ENCODE peak calls at places on chromosomes 11 and 22, in ten cellular contexts. One of them, this sample, is unnamed.

GRCh38 chr11:64153831-64154230 is 12.1 kb downstream of the MACROD1 start:
- DNase-seq in iris pigment epithelial cell: no peak
- DNase-seq in activated CD4-positive, alpha-beta memory T cell treated with anti-CD3 and anti-CD28 coated beads, Interleukin-2, amount 10 ng/mL, durations not matched to agents 7 days and 5 days: no peak
- DNase-seq in DMS 273 treated with DMSO at 0.1 percent for 48 hours: no peak
- DNase-seq in fibroblast of pulmonary artery: no peak
- DNase-seq in HAP-1: no peak
- DNase-seq in CMK: no peak
- DNase-seq in ureter: no peak
- DNase-seq in stimulated activated CD4-positive, alpha-beta T cell treated with anti-CD3 and anti-CD28 coated beads, Interleukin-1b, Interleukin-23, amount 100 ng/mL, for 24 hours: no peak
- DNase-seq in NCI-H1105: no peak
- DNase-seq in this sample: no peak

GRCh38 chr22:50171965-50172421 is 1.5 kb downstream of the PANX2 start:
- DNase-seq in iris pigment epithelial cell: no peak
- DNase-seq in activated CD4-positive, alpha-beta memory T cell treated with anti-CD3 and anti-CD28 coated beads, Interleukin-2, amount 10 ng/mL, durations not matched to agents 7 days and 5 days: no peak
- DNase-seq in DMS 273 treated with DMSO at 0.1 percent for 48 hours: no peak
- DNase-seq in fibroblast of pulmonary artery: no peak
- DNase-seq in HAP-1: no peak
- DNase-seq in CMK: no peak
- DNase-seq in ureter: no peak
- DNase-seq in stimulated activated CD4-positive, alpha-beta T cell treated with anti-CD3 and anti-CD28 coated beads, Interleukin-1b, Interleukin-23, amount 100 ng/mL, for 24 hours: no peak
- DNase-seq in NCI-H1105: no peak
- DNase-seq in this sample: no peak

GRCh38 chr11:105000797-105001196 is 22.2 kb downstream of the CASP5 start:
- DNase-seq in iris pigment epithelial cell: no peak
- DNase-seq in activated CD4-positive, alpha-beta memory T cell treated with anti-CD3 and anti-CD28 coated beads, Interleukin-2, amount 10 ng/mL, durations not matched to agents 7 days and 5 days: peak; percentile 61
- DNase-seq in DMS 273 treated with DMSO at 0.1 percent for 48 hours: no peak
- DNase-seq in fibroblast of pulmonary artery: no peak
- DNase-seq in HAP-1: peak; percentile 40
- DNase-seq in CMK: no peak
- DNase-seq in ureter: no peak
- DNase-seq in stimulated activated CD4-positive, alpha-beta T cell treated with anti-CD3 and anti-CD28 coated beads, Interleukin-1b, Interleukin-23, amount 100 ng/mL, for 24 hours: peak; percentile 24
- DNase-seq in NCI-H1105: no peak
- DNase-seq in this sample: no peak

GRCh38 chr11:61762798-61763197 is 10.4 kb downstream of the MYRF start:
- DNase-seq in iris pigment epithelial cell: no peak
- DNase-seq in activated CD4-positive, alpha-beta memory T cell treated with anti-CD3 and anti-CD28 coated beads, Interleukin-2, amount 10 ng/mL, durations not matched to agents 7 days and 5 days: no peak
- DNase-seq in DMS 273 treated with DMSO at 0.1 percent for 48 hours: no peak
- DNase-seq in fibroblast of pulmonary artery: no peak
- DNase-seq in HAP-1: no peak
- DNase-seq in CMK: no peak
- DNase-seq in ureter: no peak
- DNase-seq in stimulated activated CD4-positive, alpha-beta T cell treated with anti-CD3 and anti-CD28 coated beads, Interleukin-1b, Interleukin-23, amount 100 ng/mL, for 24 hours: no peak
- DNase-seq in NCI-H1105: no peak
- DNase-seq in this sample: no peak

GRCh38 chr11:34161812-34162506 is 56.5 kb downstream of the NAT10 start:
- DNase-seq in iris pigment epithelial cell: peak; percentile 23
- DNase-seq in activated CD4-positive, alpha-beta memory T cell treated with anti-CD3 and anti-CD28 coated beads, Interleukin-2, amount 10 ng/mL, durations not matched to agents 7 days and 5 days: peak; percentile 68
- DNase-seq in DMS 273 treated with DMSO at 0.1 percent for 48 hours: no peak
- DNase-seq in fibroblast of pulmonary artery: no peak
- DNase-seq in HAP-1: no peak
- DNase-seq in CMK: no peak
- DNase-seq in ureter: no peak
- DNase-seq in stimulated activated CD4-positive, alpha-beta T cell treated with anti-CD3 and anti-CD28 coated beads, Interleukin-1b, Interleukin-23, amount 100 ng/mL, for 24 hours: peak; percentile 21
- DNase-seq in NCI-H1105: no peak
- DNase-seq in this sample: no peak

GRCh38 chr11:121654506-121655480 is 202.0 kb upstream of the SORL1-AS1 start:
- DNase-seq in iris pigment epithelial cell: no peak
- DNase-seq in activated CD4-positive, alpha-beta memory T cell treated with anti-CD3 and anti-CD28 coated beads, Interleukin-2, amount 10 ng/mL, durations not matched to agents 7 days and 5 days: no peak
- DNase-seq in DMS 273 treated with DMSO at 0.1 percent for 48 hours: no peak
- DNase-seq in fibroblast of pulmonary artery: peak; percentile 27
- DNase-seq in HAP-1: peak; percentile 29
- DNase-seq in CMK: no peak
- DNase-seq in ureter: no peak
- DNase-seq in stimulated activated CD4-positive, alpha-beta T cell treated with anti-CD3 and anti-CD28 coated beads, Interleukin-1b, Interleukin-23, amount 100 ng/mL, for 24 hours: no peak
- DNase-seq in NCI-H1105: no peak
- DNase-seq in this sample: no peak

GRCh38 chr22:50270302-50271010 is at the start of gene MAPK11:
- DNase-seq in iris pigment epithelial cell: peak; percentile 71
- DNase-seq in activated CD4-positive, alpha-beta memory T cell treated with anti-CD3 and anti-CD28 coated beads, Interleukin-2, amount 10 ng/mL, durations not matched to agents 7 days and 5 days: peak; percentile 80
- DNase-seq in DMS 273 treated with DMSO at 0.1 percent for 48 hours: no peak
- DNase-seq in fibroblast of pulmonary artery: peak; percentile 71
- DNase-seq in HAP-1: peak; percentile 86
- DNase-seq in CMK: no peak
- DNase-seq in ureter: no peak
- DNase-seq in stimulated activated CD4-positive, alpha-beta T cell treated with anti-CD3 and anti-CD28 coated beads, Interleukin-1b, Interleukin-23, amount 100 ng/mL, for 24 hours: peak; percentile 71
- DNase-seq in NCI-H1105: no peak
- DNase-seq in this sample: no peak

GRCh38 chr11:33187851-33188722 is 26.8 kb upstream of the CSTF3 start:
- DNase-seq in iris pigment epithelial cell: no peak
- DNase-seq in activated CD4-positive, alpha-beta memory T cell treated with anti-CD3 and anti-CD28 coated beads, Interleukin-2, amount 10 ng/mL, durations not matched to agents 7 days and 5 days: no peak
- DNase-seq in DMS 273 treated with DMSO at 0.1 percent for 48 hours: no peak
- DNase-seq in fibroblast of pulmonary artery: no peak
- DNase-seq in HAP-1: peak; percentile 37
- DNase-seq in CMK: no peak
- DNase-seq in ureter: no peak
- DNase-seq in stimulated activated CD4-positive, alpha-beta T cell treated with anti-CD3 and anti-CD28 coated beads, Interleukin-1b, Interleukin-23, amount 100 ng/mL, for 24 hours: no peak
- DNase-seq in NCI-H1105: no peak
- DNase-seq in this sample: no peak

GRCh38 chr11:44634401-44635281 is 69.2 kb downstream of the CD82 start:
- DNase-seq in iris pigment epithelial cell: peak; percentile 70
- DNase-seq in activated CD4-positive, alpha-beta memory T cell treated with anti-CD3 and anti-CD28 coated beads, Interleukin-2, amount 10 ng/mL, durations not matched to agents 7 days and 5 days: peak; percentile 16
- DNase-seq in DMS 273 treated with DMSO at 0.1 percent for 48 hours: no peak
- DNase-seq in fibroblast of pulmonary artery: peak; percentile 75
- DNase-seq in HAP-1: peak; percentile 62
- DNase-seq in CMK: no peak
- DNase-seq in ureter: no peak
- DNase-seq in stimulated activated CD4-positive, alpha-beta T cell treated with anti-CD3 and anti-CD28 coated beads, Interleukin-1b, Interleukin-23, amount 100 ng/mL, for 24 hours: no peak
- DNase-seq in NCI-H1105: peak; percentile 91
- DNase-seq in this sample: peak; percentile 94

GRCh38 chr22:17430298-17430900 is 61.1 kb downstream of the CECR2 start:
- DNase-seq in iris pigment epithelial cell: peak; percentile 94
- DNase-seq in activated CD4-positive, alpha-beta memory T cell treated with anti-CD3 and anti-CD28 coated beads, Interleukin-2, amount 10 ng/mL, durations not matched to agents 7 days and 5 days: no peak
- DNase-seq in DMS 273 treated with DMSO at 0.1 percent for 48 hours: no peak
- DNase-seq in fibroblast of pulmonary artery: peak; percentile 87
- DNase-seq in HAP-1: no peak
- DNase-seq in CMK: no peak
- DNase-seq in ureter: no peak
- DNase-seq in stimulated activated CD4-positive, alpha-beta T cell treated with anti-CD3 and anti-CD28 coated beads, Interleukin-1b, Interleukin-23, amount 100 ng/mL, for 24 hours: no peak
- DNase-seq in NCI-H1105: no peak
- DNase-seq in this sample: no peak

GRCh38 chr11:77101043-77101537 is 1.6 kb upstream of the OMP start:
- DNase-seq in iris pigment epithelial cell: peak; percentile 48
- DNase-seq in activated CD4-positive, alpha-beta memory T cell treated with anti-CD3 and anti-CD28 coated beads, Interleukin-2, amount 10 ng/mL, durations not matched to agents 7 days and 5 days: no peak
- DNase-seq in DMS 273 treated with DMSO at 0.1 percent for 48 hours: no peak
- DNase-seq in fibroblast of pulmonary artery: peak; percentile 46
- DNase-seq in HAP-1: peak; percentile 47
- DNase-seq in CMK: peak; percentile 33
- DNase-seq in ureter: no peak
- DNase-seq in stimulated activated CD4-positive, alpha-beta T cell treated with anti-CD3 and anti-CD28 coated beads, Interleukin-1b, Interleukin-23, amount 100 ng/mL, for 24 hours: no peak
- DNase-seq in NCI-H1105: no peak
- DNase-seq in this sample: peak; percentile 10

GRCh38 chr22:28188480-28188879 is 269.4 kb upstream of the PITPNB start:
- DNase-seq in iris pigment epithelial cell: no peak
- DNase-seq in activated CD4-positive, alpha-beta memory T cell treated with anti-CD3 and anti-CD28 coated beads, Interleukin-2, amount 10 ng/mL, durations not matched to agents 7 days and 5 days: no peak
- DNase-seq in DMS 273 treated with DMSO at 0.1 percent for 48 hours: no peak
- DNase-seq in fibroblast of pulmonary artery: no peak
- DNase-seq in HAP-1: no peak
- DNase-seq in CMK: no peak
- DNase-seq in ureter: no peak
- DNase-seq in stimulated activated CD4-positive, alpha-beta T cell treated with anti-CD3 and anti-CD28 coated beads, Interleukin-1b, Interleukin-23, amount 100 ng/mL, for 24 hours: no peak
- DNase-seq in NCI-H1105: no peak
- DNase-seq in this sample: no peak

GRCh38 chr22:17314472-17314871 is 54.8 kb upstream of the CECR2 start:
- DNase-seq in iris pigment epithelial cell: no peak
- DNase-seq in activated CD4-positive, alpha-beta memory T cell treated with anti-CD3 and anti-CD28 coated beads, Interleukin-2, amount 10 ng/mL, durations not matched to agents 7 days and 5 days: no peak
- DNase-seq in DMS 273 treated with DMSO at 0.1 percent for 48 hours: no peak
- DNase-seq in fibroblast of pulmonary artery: no peak
- DNase-seq in HAP-1: no peak
- DNase-seq in CMK: no peak
- DNase-seq in ureter: peak; percentile 10
- DNase-seq in stimulated activated CD4-positive, alpha-beta T cell treated with anti-CD3 and anti-CD28 coated beads, Interleukin-1b, Interleukin-23, amount 100 ng/mL, for 24 hours: no peak
- DNase-seq in NCI-H1105: no peak
- DNase-seq in this sample: no peak

GRCh38 chr11:27599217-27599616 is 92.6 kb upstream of the LIN7C start:
- DNase-seq in iris pigment epithelial cell: no peak
- DNase-seq in activated CD4-positive, alpha-beta memory T cell treated with anti-CD3 and anti-CD28 coated beads, Interleukin-2, amount 10 ng/mL, durations not matched to agents 7 days and 5 days: no peak
- DNase-seq in DMS 273 treated with DMSO at 0.1 percent for 48 hours: no peak
- DNase-seq in fibroblast of pulmonary artery: no peak
- DNase-seq in HAP-1: no peak
- DNase-seq in CMK: no peak
- DNase-seq in ureter: no peak
- DNase-seq in stimulated activated CD4-positive, alpha-beta T cell treated with anti-CD3 and anti-CD28 coated beads, Interleukin-1b, Interleukin-23, amount 100 ng/mL, for 24 hours: no peak
- DNase-seq in NCI-H1105: no peak
- DNase-seq in this sample: no peak

GRCh38 chr11:70610561-70610960 is 212.2 kb downstream of the CTTN start:
- DNase-seq in iris pigment epithelial cell: no peak
- DNase-seq in activated CD4-positive, alpha-beta memory T cell treated with anti-CD3 and anti-CD28 coated beads, Interleukin-2, amount 10 ng/mL, durations not matched to agents 7 days and 5 days: no peak
- DNase-seq in DMS 273 treated with DMSO at 0.1 percent for 48 hours: no peak
- DNase-seq in fibroblast of pulmonary artery: no peak
- DNase-seq in HAP-1: no peak
- DNase-seq in CMK: no peak
- DNase-seq in ureter: no peak
- DNase-seq in stimulated activated CD4-positive, alpha-beta T cell treated with anti-CD3 and anti-CD28 coated beads, Interleukin-1b, Interleukin-23, amount 100 ng/mL, for 24 hours: no peak
- DNase-seq in NCI-H1105: no peak
- DNase-seq in this sample: no peak

GRCh38 chr11:131618203-131618602 is 247.8 kb downstream of the NTM start:
- DNase-seq in iris pigment epithelial cell: no peak
- DNase-seq in activated CD4-positive, alpha-beta memory T cell treated with anti-CD3 and anti-CD28 coated beads, Interleukin-2, amount 10 ng/mL, durations not matched to agents 7 days and 5 days: no peak
- DNase-seq in DMS 273 treated with DMSO at 0.1 percent for 48 hours: no peak
- DNase-seq in fibroblast of pulmonary artery: peak; percentile 25
- DNase-seq in HAP-1: no peak
- DNase-seq in CMK: no peak
- DNase-seq in ureter: no peak
- DNase-seq in stimulated activated CD4-positive, alpha-beta T cell treated with anti-CD3 and anti-CD28 coated beads, Interleukin-1b, Interleukin-23, amount 100 ng/mL, for 24 hours: no peak
- DNase-seq in NCI-H1105: no peak
- DNase-seq in this sample: no peak

GRCh38 chr11:102115557-102115956 is 5.3 kb downstream of the YAP1 start:
- DNase-seq in iris pigment epithelial cell: peak; percentile 90
- DNase-seq in activated CD4-positive, alpha-beta memory T cell treated with anti-CD3 and anti-CD28 coated beads, Interleukin-2, amount 10 ng/mL, durations not matched to agents 7 days and 5 days: no peak
- DNase-seq in DMS 273 treated with DMSO at 0.1 percent for 48 hours: no peak
- DNase-seq in fibroblast of pulmonary artery: peak; percentile 53
- DNase-seq in HAP-1: peak; percentile 30
- DNase-seq in CMK: no peak
- DNase-seq in ureter: no peak
- DNase-seq in stimulated activated CD4-positive, alpha-beta T cell treated with anti-CD3 and anti-CD28 coated beads, Interleukin-1b, Interleukin-23, amount 100 ng/mL, for 24 hours: no peak
- DNase-seq in NCI-H1105: no peak
- DNase-seq in this sample: no peak

GRCh38 chr11:3859373-3859881 is 4.0 kb downstream of the STIM1 start:
- DNase-seq in iris pigment epithelial cell: no peak
- DNase-seq in activated CD4-positive, alpha-beta memory T cell treated with anti-CD3 and anti-CD28 coated beads, Interleukin-2, amount 10 ng/mL, durations not matched to agents 7 days and 5 days: peak; percentile 50
- DNase-seq in DMS 273 treated with DMSO at 0.1 percent for 48 hours: no peak
- DNase-seq in fibroblast of pulmonary artery: no peak
- DNase-seq in HAP-1: peak; percentile 54
- DNase-seq in CMK: no peak
- DNase-seq in ureter: no peak
- DNase-seq in stimulated activated CD4-positive, alpha-beta T cell treated with anti-CD3 and anti-CD28 coated beads, Interleukin-1b, Interleukin-23, amount 100 ng/mL, for 24 hours: no peak
- DNase-seq in NCI-H1105: no peak
- DNase-seq in this sample: no peak

GRCh38 chr11:75745807-75746206 is 22.8 kb upstream of the DGAT2 start:
- DNase-seq in iris pigment epithelial cell: no peak
- DNase-seq in activated CD4-positive, alpha-beta memory T cell treated with anti-CD3 and anti-CD28 coated beads, Interleukin-2, amount 10 ng/mL, durations not matched to agents 7 days and 5 days: no peak
- DNase-seq in DMS 273 treated with DMSO at 0.1 percent for 48 hours: no peak
- DNase-seq in fibroblast of pulmonary artery: no peak
- DNase-seq in HAP-1: no peak
- DNase-seq in CMK: no peak
- DNase-seq in ureter: no peak
- DNase-seq in stimulated activated CD4-positive, alpha-beta T cell treated with anti-CD3 and anti-CD28 coated beads, Interleukin-1b, Interleukin-23, amount 100 ng/mL, for 24 hours: no peak
- DNase-seq in NCI-H1105: no peak
- DNase-seq in this sample: no peak

GRCh38 chr22:21051145-21051835 is 5.5 kb downstream of the LRRC74B start:
- DNase-seq in iris pigment epithelial cell: no peak
- DNase-seq in activated CD4-positive, alpha-beta memory T cell treated with anti-CD3 and anti-CD28 coated beads, Interleukin-2, amount 10 ng/mL, durations not matched to agents 7 days and 5 days: no peak
- DNase-seq in DMS 273 treated with DMSO at 0.1 percent for 48 hours: peak; percentile 62
- DNase-seq in fibroblast of pulmonary artery: no peak
- DNase-seq in HAP-1: no peak
- DNase-seq in CMK: no peak
- DNase-seq in ureter: no peak
- DNase-seq in stimulated activated CD4-positive, alpha-beta T cell treated with anti-CD3 and anti-CD28 coated beads, Interleukin-1b, Interleukin-23, amount 100 ng/mL, for 24 hours: no peak
- DNase-seq in NCI-H1105: no peak
- DNase-seq in this sample: peak; percentile 4

GRCh38 chr11:122853971-122854446 is 15.7 kb downstream of the CRTAM start:
- DNase-seq in iris pigment epithelial cell: peak; percentile 73
- DNase-seq in activated CD4-positive, alpha-beta memory T cell treated with anti-CD3 and anti-CD28 coated beads, Interleukin-2, amount 10 ng/mL, durations not matched to agents 7 days and 5 days: peak; percentile 31
- DNase-seq in DMS 273 treated with DMSO at 0.1 percent for 48 hours: peak; percentile 57
- DNase-seq in fibroblast of pulmonary artery: peak; percentile 89
- DNase-seq in HAP-1: peak; percentile 71
- DNase-seq in CMK: peak; percentile 29
- DNase-seq in ureter: peak; percentile 70
- DNase-seq in stimulated activated CD4-positive, alpha-beta T cell treated with anti-CD3 and anti-CD28 coated beads, Interleukin-1b, Interleukin-23, amount 100 ng/mL, for 24 hours: peak; percentile 14
- DNase-seq in NCI-H1105: peak; percentile 84
- DNase-seq in this sample: peak; percentile 70

GRCh38 chr11:61332266-61332822 is 561 bp downstream of the DDB1 start:
- DNase-seq in iris pigment epithelial cell: peak; percentile 43
- DNase-seq in activated CD4-positive, alpha-beta memory T cell treated with anti-CD3 and anti-CD28 coated beads, Interleukin-2, amount 10 ng/mL, durations not matched to agents 7 days and 5 days: no peak
- DNase-seq in DMS 273 treated with DMSO at 0.1 percent for 48 hours: no peak
- DNase-seq in fibroblast of pulmonary artery: peak; percentile 24
- DNase-seq in HAP-1: peak; percentile 44
- DNase-seq in CMK: no peak
- DNase-seq in ureter: no peak
- DNase-seq in stimulated activated CD4-positive, alpha-beta T cell treated with anti-CD3 and anti-CD28 coated beads, Interleukin-1b, Interleukin-23, amount 100 ng/mL, for 24 hours: no peak
- DNase-seq in NCI-H1105: no peak
- DNase-seq in this sample: no peak

GRCh38 chr11:73257342-73258103 is 14.6 kb upstream of the P2RY6 start:
- DNase-seq in iris pigment epithelial cell: peak; percentile 87
- DNase-seq in activated CD4-positive, alpha-beta memory T cell treated with anti-CD3 and anti-CD28 coated beads, Interleukin-2, amount 10 ng/mL, durations not matched to agents 7 days and 5 days: no peak
- DNase-seq in DMS 273 treated with DMSO at 0.1 percent for 48 hours: no peak
- DNase-seq in fibroblast of pulmonary artery: peak; percentile 87
- DNase-seq in HAP-1: no peak
- DNase-seq in CMK: no peak
- DNase-seq in ureter: peak; percentile 45
- DNase-seq in stimulated activated CD4-positive, alpha-beta T cell treated with anti-CD3 and anti-CD28 coated beads, Interleukin-1b, Interleukin-23, amount 100 ng/mL, for 24 hours: no peak
- DNase-seq in NCI-H1105: no peak
- DNase-seq in this sample: peak; percentile 11

GRCh38 chr11:65500262-65501004 is 1.6 kb downstream of the MALAT1 start:
- DNase-seq in iris pigment epithelial cell: peak; percentile 46
- DNase-seq in activated CD4-positive, alpha-beta memory T cell treated with anti-CD3 and anti-CD28 coated beads, Interleukin-2, amount 10 ng/mL, durations not matched to agents 7 days and 5 days: peak; percentile 57
- DNase-seq in DMS 273 treated with DMSO at 0.1 percent for 48 hours: no peak
- DNase-seq in fibroblast of pulmonary artery: peak; percentile 74
- DNase-seq in HAP-1: peak; percentile 55
- DNase-seq in CMK: peak; percentile 69
- DNase-seq in ureter: no peak
- DNase-seq in stimulated activated CD4-positive, alpha-beta T cell treated with anti-CD3 and anti-CD28 coated beads, Interleukin-1b, Interleukin-23, amount 100 ng/mL, for 24 hours: no peak
- DNase-seq in NCI-H1105: no peak
- DNase-seq in this sample: peak; percentile 54

GRCh38 chr11:69442807-69443137 is 38.7 kb upstream of the LINC01488 start:
- DNase-seq in iris pigment epithelial cell: peak; percentile 80
- DNase-seq in activated CD4-positive, alpha-beta memory T cell treated with anti-CD3 and anti-CD28 coated beads, Interleukin-2, amount 10 ng/mL, durations not matched to agents 7 days and 5 days: no peak
- DNase-seq in DMS 273 treated with DMSO at 0.1 percent for 48 hours: no peak
- DNase-seq in fibroblast of pulmonary artery: no peak
- DNase-seq in HAP-1: no peak
- DNase-seq in CMK: no peak
- DNase-seq in ureter: peak; percentile 66
- DNase-seq in stimulated activated CD4-positive, alpha-beta T cell treated with anti-CD3 and anti-CD28 coated beads, Interleukin-1b, Interleukin-23, amount 100 ng/mL, for 24 hours: no peak
- DNase-seq in NCI-H1105: no peak
- DNase-seq in this sample: no peak

GRCh38 chr22:24592846-24593809 is at the start of gene LRRC75B:
- DNase-seq in iris pigment epithelial cell: peak; percentile 85
- DNase-seq in activated CD4-positive, alpha-beta memory T cell treated with anti-CD3 and anti-CD28 coated beads, Interleukin-2, amount 10 ng/mL, durations not matched to agents 7 days and 5 days: peak; percentile 51
- DNase-seq in DMS 273 treated with DMSO at 0.1 percent for 48 hours: no peak
- DNase-seq in fibroblast of pulmonary artery: peak; percentile 87
- DNase-seq in HAP-1: peak; percentile 93
- DNase-seq in CMK: peak; percentile 72
- DNase-seq in ureter: peak; percentile 88
- DNase-seq in stimulated activated CD4-positive, alpha-beta T cell treated with anti-CD3 and anti-CD28 coated beads, Interleukin-1b, Interleukin-23, amount 100 ng/mL, for 24 hours: peak; percentile 36
- DNase-seq in NCI-H1105: peak; percentile 69
- DNase-seq in this sample: peak; percentile 45

GRCh38 chr11:45982656-45983470 is 60.4 kb downstream of the LARGE2 start:
- DNase-seq in iris pigment epithelial cell: peak; percentile 85
- DNase-seq in activated CD4-positive, alpha-beta memory T cell treated with anti-CD3 and anti-CD28 coated beads, Interleukin-2, amount 10 ng/mL, durations not matched to agents 7 days and 5 days: no peak
- DNase-seq in DMS 273 treated with DMSO at 0.1 percent for 48 hours: peak; percentile 86
- DNase-seq in fibroblast of pulmonary artery: peak; percentile 92
- DNase-seq in HAP-1: peak; percentile 76
- DNase-seq in CMK: no peak
- DNase-seq in ureter: no peak
- DNase-seq in stimulated activated CD4-positive, alpha-beta T cell treated with anti-CD3 and anti-CD28 coated beads, Interleukin-1b, Interleukin-23, amount 100 ng/mL, for 24 hours: peak; percentile 23
- DNase-seq in NCI-H1105: no peak
- DNase-seq in this sample: peak; percentile 62

GRCh38 chr11:61022311-61023085 is 51.0 kb downstream of the CD6 start:
- DNase-seq in iris pigment epithelial cell: no peak
- DNase-seq in activated CD4-positive, alpha-beta memory T cell treated with anti-CD3 and anti-CD28 coated beads, Interleukin-2, amount 10 ng/mL, durations not matched to agents 7 days and 5 days: no peak
- DNase-seq in DMS 273 treated with DMSO at 0.1 percent for 48 hours: no peak
- DNase-seq in fibroblast of pulmonary artery: no peak
- DNase-seq in HAP-1: no peak
- DNase-seq in CMK: no peak
- DNase-seq in ureter: no peak
- DNase-seq in stimulated activated CD4-positive, alpha-beta T cell treated with anti-CD3 and anti-CD28 coated beads, Interleukin-1b, Interleukin-23, amount 100 ng/mL, for 24 hours: no peak
- DNase-seq in NCI-H1105: no peak
- DNase-seq in this sample: no peak

This sample was measured in NCI-H446 treated with DMSO at 0.1 percent for 48 hours.